ENCODE peak calls at places on chromosomes 1 and 21, in six cellular contexts. V, D, P, F, U and A are unnamed samples.
A peak's percentile ranks its signal among the peaks of the same experiment; 100 is the strongest.

GRCh38 chr1:4511374-4511773 is 143.0 kb upstream of the AJAP1 start:
- DNase-seq in P (peak; percentile 56), V (no peak), U (no peak), D (no peak), F (no peak), A (no peak)

GRCh38 chr1:161954050-161954449 is 69.6 kb downstream of the OLFML2B start:
- DNase-seq in F (no peak), D (no peak), V (no peak), U (no peak), P (no peak), A (no peak)

GRCh38 chr1:229102741-229103480 is 168.0 kb upstream of the RAB4A start:
- DNase-seq in P (no peak), U (no peak), F (no peak), D (no peak), V (no peak), A (no peak)

GRCh38 chr1:169873582-169874200 is 20.0 kb downstream of the SCYL3 start:
- DNase-seq in P (no peak), U (no peak), F (no peak), D (no peak), V (no peak), A (no peak)

GRCh38 chr1:209500993-209501392 is 82.5 kb upstream of the CAMK1G start:
- DNase-seq in V (no peak), F (no peak), D (no peak), P (no peak), U (no peak), A (no peak)

GRCh38 chr1:38152351-38153082 is 105.9 kb upstream of the POU3F1 start:
- DNase-seq in P (no peak), U (no peak), D (no peak), F (no peak), V (no peak), A (no peak)

GRCh38 chr1:186617860-186618780 is 62.1 kb downstream of the PTGS2 start:
- DNase-seq in P (peak; percentile 54), U (peak; percentile 67), V (peak; percentile 8), D (peak; percentile 77), F (no peak), A (peak; percentile 70)

GRCh38 chr21:43734131-43734634 is 15.3 kb downstream of the PDXK start:
- DNase-seq in P (peak; percentile 77), V (no peak), U (peak; percentile 78), F (no peak), D (no peak), A (peak; percentile 65)

GRCh38 chr1:220843481-220844011 is 35.7 kb upstream of the HLX start:
- DNase-seq in U (peak; percentile 30), V (peak; percentile 89), F (no peak), D (no peak), P (no peak), A (no peak)

GRCh38 chr1:97270508-97271307 is 549.1 kb downstream of the PTBP2 start:
- DNase-seq in D (no peak), V (no peak), U (no peak), F (no peak), P (no peak), A (no peak)

GRCh38 chr1:93556291-93556690 is 108.4 kb downstream of the FNBP1L start:
- DNase-seq in P (no peak), V (no peak), U (peak; percentile 18), F (no peak), D (no peak), A (no peak)

GRCh38 chr21:24955275-24955961 is 651.9 kb downstream of the MRPL39 start:
- DNase-seq in F (no peak), P (no peak), V (no peak), D (peak; percentile 28), U (peak; percentile 18), A (peak; percentile 8)

GRCh38 chr1:231636157-231636556 is 9.6 kb downstream of the DISC1 start:
- DNase-seq in U (no peak), D (no peak), F (peak; percentile 44), V (no peak), P (peak; percentile 93), A (no peak)

GRCh38 chr1:243924588-243925349 is 74.7 kb upstream of the AKT3 start:
- DNase-seq in F (no peak), U (no peak), V (no peak), D (no peak), P (no peak), A (no peak)

GRCh38 chr1:53449693-53450092 is 9.5 kb upstream of the DMRTB1 start:
- DNase-seq in F (no peak), U (no peak), P (no peak), D (no peak), V (no peak), A (no peak)

GRCh38 chr1:179230251-179230650 is 774 bp upstream of the ABL2 start:
- DNase-seq in V (no peak), U (no peak), P (peak; percentile 86), F (no peak), D (no peak), A (no peak)

GRCh38 chr1:186503210-186503609 is 42.3 kb upstream of the PDC start:
- DNase-seq in V (no peak), U (no peak), P (peak; percentile 18), D (no peak), F (no peak), A (no peak)

GRCh38 chr1:77316006-77316405 is 34.2 kb downstream of the AK5 start:
- DNase-seq in D (no peak), V (no peak), F (no peak), U (no peak), P (no peak), A (no peak)

GRCh38 chr21:25062061-25062460 is 545.2 kb downstream of the MRPL39 start:
- DNase-seq in P (no peak), U (no peak), D (no peak), V (no peak), F (no peak), A (no peak)

GRCh38 chr1:71014110-71014509 is 33.5 kb downstream of the PTGER3 start:
- DNase-seq in U (no peak), P (no peak), D (no peak), V (no peak), F (no peak), A (no peak)

GRCh38 chr1:118151312-118151937 is 33.6 kb downstream of the SPAG17 start:
- DNase-seq in V (peak; percentile 23), U (peak; percentile 76), F (peak; percentile 42), P (no peak), D (no peak), A (peak; percentile 66)

GRCh38 chr1:171432473-171432872 is 52.9 kb upstream of the PRRC2C start:
- DNase-seq in D (no peak), P (no peak), V (no peak), F (no peak), U (no peak), A (no peak)

GRCh38 chr1:111032295-111032897 is 68.7 kb upstream of the LRIF1 start:
- DNase-seq in P (no peak), D (peak; percentile 50), V (peak; percentile 13), U (peak; percentile 66), F (no peak), A (peak; percentile 51)

GRCh38 chr1:154556422-154556821 is 2.0 kb downstream of the UBE2Q1 start:
- DNase-seq in P (peak; percentile 78), V (no peak), U (no peak), D (no peak), F (no peak), A (no peak)

GRCh38 chr1:215529571-215529970 is 37.5 kb upstream of the KCTD3 start:
- DNase-seq in P (no peak), V (no peak), F (no peak), D (no peak), U (no peak), A (no peak)
- TF ChIP-seq CTCF in P (no peak), V (no peak), F (no peak), D (no peak), U (no peak), A (no peak)

GRCh38 chr1:29245876-29246275 is 9.6 kb downstream of the PTPRU start:
- DNase-seq in P (peak; percentile 93), D (no peak), V (no peak), U (peak; percentile 69), F (no peak), A (peak; percentile 29)
- TF ChIP-seq CTCF in P (peak; percentile 63), D (peak; percentile 21), V (peak; percentile 33), U (peak; percentile 46), F (no peak), A (no peak)

GRCh38 chr21:46401186-46401910 is 57.3 kb upstream of the DIP2A start:
- DNase-seq in U (no peak), V (no peak), D (no peak), P (peak; percentile 58), F (no peak), A (no peak)

GRCh38 chr21:46404306-46404705 is 54.4 kb upstream of the DIP2A start:
- DNase-seq in F (no peak), U (no peak), D (no peak), V (no peak), P (peak; percentile 15), A (no peak)

GRCh38 chr21:46399129-46399528 is 59.6 kb upstream of the DIP2A start:
- DNase-seq in U (no peak), V (no peak), D (no peak), F (no peak), P (no peak), A (no peak)

GRCh38 chr21:46399686-46400085 is 59.0 kb upstream of the DIP2A start:
- DNase-seq in F (no peak), V (no peak), D (no peak), U (no peak), P (no peak), A (no peak)

GRCh38 chr21:46402421-46402820 is 56.3 kb upstream of the DIP2A start:
- DNase-seq in U (no peak), P (peak; percentile 42), V (no peak), F (no peak), D (no peak), A (no peak)
- TF ChIP-seq CTCF in U (no peak), P (no peak), V (no peak), F (no peak), D (no peak), A (no peak)

GRCh38 chr1:56819393-56819899 is at the start of gene FYB2:
- DNase-seq in F (no peak), D (no peak), V (no peak), P (no peak), U (peak; percentile 35), A (no peak)

GRCh38 chr1:56821462-56821797 is 2.2 kb upstream of the FYB2 start:
- DNase-seq in U (no peak), D (no peak), P (no peak), F (no peak), V (no peak), A (no peak)

GRCh38 chr1:56816909-56817308 is 2.3 kb downstream of the FYB2 start:
- DNase-seq in P (no peak), U (no peak), V (no peak), D (no peak), F (no peak), A (no peak)

GRCh38 chr1:56817716-56818463 is 1.3 kb downstream of the FYB2 start:
- DNase-seq in P (no peak), F (no peak), U (no peak), V (no peak), D (no peak), A (no peak)

DNA sequence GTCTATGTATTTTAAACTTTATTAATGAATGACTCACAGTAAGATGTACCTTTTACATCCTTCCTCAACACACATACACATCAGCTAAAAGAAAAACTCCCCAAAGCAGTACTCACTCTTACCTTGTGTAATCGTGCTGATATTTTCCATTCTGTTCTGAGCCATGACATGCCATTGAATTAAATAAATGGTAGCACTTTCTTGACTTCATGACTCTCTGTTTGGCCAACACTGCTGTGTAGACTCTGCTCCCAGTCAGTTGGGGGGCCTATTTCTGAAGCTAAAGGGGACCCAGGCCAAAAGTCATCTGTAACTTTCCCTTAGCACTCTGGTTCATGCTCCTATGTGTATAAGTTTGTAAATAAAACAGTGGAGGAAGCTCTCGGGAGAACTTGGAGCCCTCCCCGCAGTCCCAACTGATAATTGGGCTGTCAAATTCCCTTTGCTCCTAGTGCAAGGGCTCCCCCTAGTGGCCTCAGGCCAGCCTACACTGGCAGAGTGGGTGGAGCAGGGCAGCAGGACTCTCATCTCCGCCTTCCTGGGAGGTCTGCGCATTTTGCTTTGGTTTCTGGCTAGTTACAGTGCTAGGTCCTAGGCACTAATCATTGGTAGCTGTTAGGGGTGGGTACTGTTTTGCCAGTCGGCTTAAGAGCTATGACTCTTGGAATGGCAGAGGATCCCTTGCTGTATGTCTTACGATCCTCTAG is 1.7 kb upstream of the FYB2 start:
- DNase-seq in P (peak; percentile 92), V (peak; percentile 79), D (peak; percentile 80), U (peak; percentile 93), F (peak; percentile 77), A (peak; percentile 82)
- TF ChIP-seq CTCF in P (peak; percentile 99), V (peak; percentile 87), D (peak; percentile 96), U (peak; percentile 85), F (peak; percentile 34), A (peak; percentile 87)